ENCODE peak calls at places on chromosomes 3 and 15, in eight cellular contexts. D, G, S, Q, C, U, K and B are unnamed samples.

GRCh38 chr3:112745567-112746248 is 101.0 kb downstream of the CD200R1L start:
- DNase-seq in K (no peak), C (no peak), G (no peak), Q (no peak), D (no peak), U (no peak), S (no peak), B (no peak)

GRCh38 chr3:71064288-71064975 is 519.1 kb downstream of the FOXP1 start:
- DNase-seq in C (no peak), S (peak), G (no peak), K (no peak), U (peak), D (no peak), Q (peak), B (peak)

GRCh38 chr3:9622438-9622837 is 26.9 kb upstream of the MTMR14 start:
- DNase-seq in D (no peak), G (no peak), Q (no peak), U (no peak), K (no peak), C (no peak), S (no peak), B (no peak)

GRCh38 chr3:13650210-13651056 is 101.5 kb downstream of the FBLN2 start:
- DNase-seq in G (no peak), U (peak), Q (peak), C (no peak), S (peak), K (peak), D (peak), B (peak)

GRCh38 chr3:31941230-31941632 is 39.8 kb downstream of the OSBPL10 start:
- DNase-seq in U (no peak), C (no peak), K (no peak), D (no peak), G (no peak), S (no peak), Q (no peak), B (no peak)

GRCh38 chr15:64897345-64897985 is 14.2 kb upstream of the ANKDD1A start:
- DNase-seq in Q (peak), C (no peak), D (no peak), K (peak), G (no peak), S (no peak), U (peak), B (peak)

GRCh38 chr3:33273628-33274027 is 3.6 kb upstream of the FBXL2 start:
- DNase-seq in D (no peak), U (no peak), K (no peak), S (no peak), C (no peak), G (no peak), Q (no peak), B (no peak)

GRCh38 chr15:95025924-95026728 is 794.8 kb downstream of the MCTP2 start:
- DNase-seq in S (peak), C (no peak), Q (peak), G (no peak), K (no peak), U (no peak), D (no peak), B (peak)

GRCh38 chr3:49133226-49133951 is 539 bp upstream of the LAMB2 start:
- DNase-seq in K (peak), G (no peak), C (no peak), Q (peak), S (peak), U (no peak), D (peak), B (peak)

GRCh38 chr3:156834435-156834834 is 8.3 kb downstream of the LEKR1 start:
- DNase-seq in U (no peak), D (no peak), Q (no peak), C (no peak), S (no peak), G (no peak), K (no peak), B (no peak)

GRCh38 chr3:78258798-78259197 is 1218.9 kb downstream of the ROBO2 start:
- DNase-seq in U (no peak), G (no peak), S (no peak), Q (no peak), C (no peak), D (no peak), K (no peak), B (no peak)

GRCh38 chr3:138227650-138228049 is 40.5 kb downstream of the ARMC8 start:
- DNase-seq in S (no peak), C (no peak), Q (no peak), U (no peak), D (no peak), G (no peak), K (no peak), B (no peak)

GRCh38 chr3:167287308-167287707 is 92.8 kb downstream of the ZBBX start:
- DNase-seq in K (no peak), C (no peak), D (no peak), U (no peak), G (no peak), Q (no peak), S (no peak), B (no peak)

GRCh38 chr3:192445768-192446644 is 281.3 kb downstream of the FGF12 start:
- DNase-seq in Q (no peak), C (no peak), S (no peak), D (no peak), G (no peak), K (no peak), U (no peak), B (no peak)

GRCh38 chr3:42188365-42188764 is 77.6 kb downstream of the CCK start:
- DNase-seq in G (no peak), C (no peak), K (no peak), Q (peak), S (no peak), U (no peak), D (no peak), B (no peak)
- H3K27ac ChIP-seq in G (no peak), C (no peak), K (no peak), Q (no peak), S (no peak), U (no peak), D (no peak), B (peak)

GRCh38 chr3:122235147-122235546 is 51.7 kb downstream of the CASR start:
- DNase-seq in Q (no peak), S (no peak), D (no peak), K (no peak), U (no peak), G (peak), C (no peak), B (no peak)
- TF ChIP-seq POLR2AphosphoS5 in Q (no peak), S (no peak), D (no peak), K (no peak), U (no peak), G (no peak), C (no peak), B (no peak)

GRCh38 chr3:66618066-66618465 is 117.2 kb upstream of the LRIG1 start:
- DNase-seq in U (no peak), C (no peak), G (no peak), S (no peak), K (no peak), D (no peak), Q (no peak), B (no peak)

GRCh38 chr3:66620185-66620803 is 119.5 kb upstream of the LRIG1 start:
- DNase-seq in U (no peak), G (no peak), D (no peak), K (no peak), Q (no peak), C (no peak), S (no peak), B (no peak)

GRCh38 chr3:66625464-66626216 is 124.8 kb upstream of the LRIG1 start:
- DNase-seq in C (no peak), S (no peak), Q (no peak), U (no peak), G (no peak), D (no peak), K (no peak), B (no peak)

GRCh38 chr3:66617351-66617750 is 116.5 kb upstream of the LRIG1 start:
- DNase-seq in D (no peak), K (no peak), C (no peak), G (no peak), S (no peak), U (no peak), Q (no peak), B (no peak)

GRCh38 chr3:66622756-66623452 is 122.1 kb upstream of the LRIG1 start:
- DNase-seq in C (no peak), K (no peak), U (no peak), G (no peak), S (no peak), D (no peak), Q (no peak), B (no peak)
- H3K27ac ChIP-seq in C (no peak), K (no peak), U (no peak), G (no peak), S (no peak), D (no peak), Q (no peak), B (no peak)

DNA sequence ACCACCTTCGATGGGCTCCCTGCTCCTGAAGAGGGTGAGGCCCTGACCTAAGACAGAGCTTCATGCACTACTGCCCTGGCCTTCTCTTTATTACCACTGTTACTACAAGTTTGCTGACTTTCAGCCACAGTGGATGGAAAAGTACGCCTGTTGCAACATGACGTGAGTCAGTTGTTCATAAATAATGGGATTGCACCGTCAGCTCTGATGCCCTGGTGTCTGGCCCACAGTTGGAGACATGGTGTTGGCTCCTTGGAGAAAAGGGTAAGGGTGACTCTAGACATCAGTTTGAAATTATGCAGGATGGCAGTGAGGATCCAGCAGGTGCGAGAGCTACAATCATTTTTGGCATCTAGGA is 5.4 kb downstream of the PAQR5 start:
- DNase-seq in D (no peak), C (no peak), U (no peak), G (no peak), Q (no peak), K (no peak), S (no peak), B (no peak)
- TF ChIP-seq POLR2AphosphoS5 in D (no peak), C (no peak), U (no peak), G (no peak), Q (no peak), K (no peak), S (no peak), B (peak)

GRCh38 chr3:152197451-152197850 is 71.3 kb upstream of the MBNL1 start:
- DNase-seq in Q (no peak), U (no peak), D (no peak), G (no peak), K (no peak), C (no peak), S (no peak), B (no peak)
- H3K27ac ChIP-seq in Q (peak), U (peak), D (peak), G (peak), K (peak), C (peak), S (no peak), B (peak)

GRCh38 chr15:66293419-66294156 is at the start of gene DIS3L:
- DNase-seq in U (peak), C (no peak), K (peak), D (no peak), S (peak), G (peak), Q (peak), B (peak)
- TF ChIP-seq POLR2AphosphoS5 in U (peak), C (no peak), K (no peak), D (peak), S (peak), G (no peak), Q (no peak), B (peak)

GRCh38 chr3:133948996-133949395 is 53.3 kb upstream of the RAB6B start:
- DNase-seq in C (no peak), U (no peak), K (no peak), S (no peak), G (no peak), Q (no peak), D (no peak), B (no peak)

GRCh38 chr3:133944641-133945441 is 49.2 kb upstream of the RAB6B start:
- DNase-seq in Q (peak), K (no peak), G (no peak), S (peak), D (no peak), C (no peak), U (peak), B (no peak)

GRCh38 chr3:133945696-133946095 is 50.0 kb upstream of the RAB6B start:
- DNase-seq in Q (peak), S (no peak), U (no peak), G (no peak), C (no peak), D (no peak), K (no peak), B (no peak)

GRCh38 chr3:133949438-133949837 is 53.8 kb upstream of the RAB6B start:
- DNase-seq in K (no peak), U (peak), S (no peak), G (no peak), Q (no peak), D (no peak), C (no peak), B (no peak)

GRCh38 chr3:133948131-133948810 is 52.6 kb upstream of the RAB6B start:
- DNase-seq in U (peak), S (no peak), Q (peak), G (no peak), D (no peak), C (no peak), K (peak), B (no peak)
- H3K27ac ChIP-seq in U (peak), S (no peak), Q (peak), G (no peak), D (no peak), C (no peak), K (peak), B (no peak)